ENCODE peak calls at places on chromosome 17, in five cellular contexts. H, R, L, I and Z are unnamed samples.

GRCh38 chr17:79007504-79008381 is 1.8 kb downstream of the CANT1 start:
- DNase-seq in H (no peak), L (no peak), R (no peak), I (no peak), Z (no peak)

GRCh38 chr17:27408891-27409290 is 47.4 kb upstream of the KSR1 start:
- DNase-seq in I (no peak), R (peak; percentile 17), L (no peak), H (peak; percentile 10), Z (no peak)

GRCh38 chr17:63645775-63646491 is 23.7 kb downstream of the MAP3K3 start:
- DNase-seq in R (no peak), I (no peak), L (no peak), H (no peak), Z (no peak)

GRCh38 chr17:34997355-34997862 is 17.1 kb downstream of the LIG3 start:
- DNase-seq in I (no peak), L (peak; percentile 3), H (peak; percentile 88), R (peak; percentile 95), Z (no peak)

GRCh38 chr17:80783461-80783860 is 208.2 kb upstream of the CHMP6 start:
- DNase-seq in R (no peak), L (no peak), I (no peak), H (no peak), Z (no peak)

GRCh38 chr17:77345260-77345910 is 204.6 kb downstream of the SEC14L1 start:
- DNase-seq in H (peak; percentile 14), R (no peak), I (no peak), L (no peak), Z (no peak)

GRCh38 chr17:1645207-1646171 is at the start of gene SCARF1:
- DNase-seq in R (no peak), H (no peak), I (no peak), L (no peak), Z (no peak)

GRCh38 chr17:40415390-40415789 is 2.3 kb downstream of the TOP2A start:
- DNase-seq in H (no peak), I (no peak), L (peak; percentile 16), R (peak; percentile 57), Z (no peak)

GRCh38 chr17:15946611-15947120 is 1.7 kb downstream of the ADORA2B start:
- DNase-seq in L (no peak), R (no peak), H (no peak), I (no peak), Z (no peak)

GRCh38 chr17:76734080-76734840 is 2.9 kb downstream of the SRSF2 start:
- DNase-seq in R (peak; percentile 65), L (no peak), I (no peak), H (no peak), Z (no peak)

GRCh38 chr17:42142371-42142896 is 12.4 kb downstream of the RAB5C start:
- DNase-seq in I (no peak), L (no peak), R (peak; percentile 75), H (no peak), Z (no peak)

GRCh38 chr17:65130829-65131228 is 6.3 kb upstream of the RGS9 start:
- DNase-seq in H (no peak), L (no peak), R (no peak), I (no peak), Z (no peak)